ENCODE peak calls at places on chromosome 5, in six cellular contexts. V is HS-27A; A is MCF 10A; D is RCC 7860; S is activated naive CD4-positive, alpha-beta T cell; K is stimulated activated CD4-positive, alpha-beta T cell treated with anti-CD3 and anti-CD28 coated beads, Interleukin-2, amount 100 ng/mL, for 48 hours. H is an unnamed sample.

GRCh38 chr5:115096034-115096769 is 73.5 kb downstream of the TRIM36 start:
- DNase-seq in V (no peak), A (peak), D (no peak), S (no peak), K (no peak), H (no peak)

GRCh38 chr5:14144586-14145355 is 1.6 kb downstream of the TRIO start:
- DNase-seq in V (peak), A (peak), D (peak), S (no peak), K (no peak), H (peak)

GRCh38 chr5:109852371-109853160 is 162.8 kb downstream of the MAN2A1 start:
- DNase-seq in V (no peak), A (no peak), D (peak), S (no peak), K (no peak), H (no peak)

GRCh38 chr5:76715734-76716455 is at the start of gene F2R:
- DNase-seq in V (no peak), A (peak), D (no peak), S (peak), K (peak), H (peak)

GRCh38 chr5:111635946-111636315 is 121.1 kb downstream of the NREP start:
- DNase-seq in V (no peak), A (peak), D (no peak), S (no peak), K (no peak), H (no peak)

GRCh38 chr5:149079883-149080282 is 17.0 kb upstream of the SH3TC2 start:
- DNase-seq in V (no peak), A (no peak), D (no peak), S (no peak), K (no peak), H (no peak)

GRCh38 chr5:111603446-111603827 is 91.1 kb upstream of the STARD4 start:
- DNase-seq in V (no peak), A (no peak), D (peak), S (no peak), K (no peak), H (no peak)

GRCh38 chr5:34511915-34512314 is 144.2 kb upstream of the RAI14 start:
- DNase-seq in V (no peak), A (no peak), D (no peak), S (no peak), K (no peak), H (no peak)

GRCh38 chr5:116718317-116718716 is 143.7 kb upstream of the SEMA6A start:
- DNase-seq in V (no peak), A (no peak), D (no peak), S (no peak), K (no peak), H (no peak)

GRCh38 chr5:180358694-180359093 is 5.6 kb upstream of the GFPT2 start:
- DNase-seq in V (no peak), A (no peak), D (no peak), S (no peak), K (no peak), H (no peak)

GRCh38 chr5:160174780-160175437 is 54.4 kb upstream of the FABP6 start:
- DNase-seq in V (no peak), A (no peak), D (no peak), S (no peak), K (no peak), H (no peak)

GRCh38 chr5:150596826-150597225 is 43.6 kb upstream of the SYNPO start:
- DNase-seq in V (no peak), A (no peak), D (no peak), S (no peak), K (no peak), H (no peak)

GRCh38 chr5:30802961-30803705 is 390.4 kb upstream of the CDH6 start:
- DNase-seq in V (no peak), A (no peak), D (no peak), S (no peak), K (no peak), H (no peak)

GRCh38 chr5:82073179-82073578 is 101.4 kb downstream of the ATG10 start:
- DNase-seq in V (no peak), A (no peak), D (no peak), S (no peak), K (no peak), H (no peak)

GRCh38 chr5:18281947-18282557 is 647.8 kb downstream of the TAF11L14 start:
- DNase-seq in V (no peak), A (peak), D (peak), S (no peak), K (no peak), H (no peak)

GRCh38 chr5:140556438-140556837 is 835 bp downstream of the SRA1 start:
- DNase-seq in V (no peak), A (no peak), D (no peak), S (no peak), K (no peak), H (no peak)

GRCh38 chr5:95846554-95847260 is 24.2 kb upstream of the GLRX start:
- DNase-seq in V (no peak), A (peak), D (peak), S (peak), K (peak), H (peak)

GRCh38 chr5:94785111-94785510 is 166.6 kb downstream of the SLF1 start:
- DNase-seq in V (no peak), A (no peak), D (no peak), S (no peak), K (no peak), H (no peak)

H was measured in stomach.